ENCODE peak calls at places on chromosomes 12 and 14, in six cellular contexts. M is mesendoderm; C is CD4-positive, alpha-beta memory T cell; U is psoas muscle; A is left ventricle myocardium inferior; R is neural progenitor cell. P is an unnamed sample. For H3K27me3, the result is how much of the 10 kb centered on the place peaks cover.

GRCh38 chr12:98606367-98606985 is 13.0 kb downstream of the SLC25A3 start:
- DNase-seq in M (no peak), U (no peak), A (no peak), C (no peak), R (no peak), P (no peak)

GRCh38 chr14:32601908-32602307 is 272.8 kb downstream of the AKAP6 start:
- DNase-seq in M (no peak), C (no peak), U (no peak), A (no peak), R (no peak), P (no peak)

GRCh38 chr14:26410189-26410685 is 187.6 kb downstream of the NOVA1 start:
- DNase-seq in C (no peak), R (no peak), A (no peak), M (no peak), U (no peak), P (no peak)

GRCh38 chr12:63846249-63846967 is 1.9 kb downstream of the SRGAP1 start:
- DNase-seq in C (no peak), A (no peak), M (no peak), R (no peak), U (no peak), P (no peak)

GRCh38 chr12:57234233-57234570 is 4.7 kb downstream of the SHMT2 start:
- DNase-seq in U (no peak), C (no peak), R (no peak), A (no peak), M (no peak), P (no peak)

GRCh38 chr12:122982963-122983788 is 2.7 kb downstream of the ARL6IP4 start:
- DNase-seq in M (no peak), U (peak), C (no peak), A (no peak), R (no peak), P (no peak)

GRCh38 chr14:103872492-103873113 is 25.2 kb upstream of the PPP1R13B start:
- DNase-seq in M (peak), A (no peak), U (no peak), R (peak), C (no peak), P (no peak)

GRCh38 chr14:96592591-96593388 is 90.6 kb downstream of the PAPOLA start:
- DNase-seq in U (peak), M (no peak), A (peak), C (peak), R (no peak), P (no peak)

GRCh38 chr12:64532734-64533351 is 77.5 kb upstream of the RASSF3 start:
- DNase-seq in M (peak), C (no peak), R (no peak), A (no peak), U (no peak), P (peak)

GRCh38 chr12:14113031-14113430 is 131.6 kb upstream of the GRIN2B start:
- DNase-seq in M (no peak), A (no peak), U (no peak), R (no peak), C (no peak), P (no peak)

GRCh38 chr14:86022031-86022629 is 492.2 kb downstream of the FLRT2 start:
- DNase-seq in R (no peak), M (no peak), C (no peak), U (no peak), A (no peak), P (no peak)

GRCh38 chr12:122858591-122859302 is 23.5 kb downstream of the HIP1R start:
- DNase-seq in M (no peak), C (no peak), A (no peak), U (peak), R (no peak), P (no peak)

GRCh38 chr12:2057041-2057792 is 4.4 kb downstream of the CACNA1C start:
- DNase-seq in A (peak), M (peak), R (peak), C (no peak), U (peak), P (peak)

GRCh38 chr14:94586635-94587034 is 5.4 kb downstream of the SERPINA5 start:
- DNase-seq in A (no peak), U (no peak), R (no peak), M (no peak), C (no peak), P (no peak)

GRCh38 chr12:4742421-4742970 is 22.3 kb downstream of the GALNT8 start:
- DNase-seq in R (no peak), A (no peak), C (no peak), U (no peak), M (peak), P (no peak)

GRCh38 chr12:17108877-17109520 is 503.0 kb upstream of the LMO3 start:
- DNase-seq in A (no peak), M (no peak), U (no peak), C (no peak), R (no peak), P (peak)

GRCh38 chr12:80412343-80412953 is 31.6 kb upstream of the PTPRQ start:
- DNase-seq in C (no peak), U (no peak), A (no peak), R (peak), M (peak), P (peak)

GRCh38 chr12:5038781-5039311 is 4.8 kb upstream of the KCNA5 start:
- DNase-seq in U (no peak), M (no peak), C (no peak), A (no peak), R (no peak), P (no peak)

GRCh38 chr12:1539135-1539534 is 55.2 kb downstream of the FBXL14 start:
- DNase-seq in C (no peak), M (no peak), R (no peak), A (no peak), U (no peak), P (no peak)

GRCh38 chr12:43147893-43148292 is 404.1 kb downstream of the ADAMTS20 start:
- DNase-seq in M (no peak), R (no peak), A (no peak), C (no peak), U (no peak), P (no peak)

GRCh38 chr12:21371050-21371449 is 1.7 kb upstream of the IAPP start:
- DNase-seq in C (no peak), A (no peak), U (no peak), R (no peak), M (no peak), P (peak)

GRCh38 chr12:132284071-132284492 is 45.3 kb downstream of the GALNT9 start:
- DNase-seq in R (no peak), U (no peak), M (no peak), A (no peak), C (no peak), P (no peak)

GRCh38 chr14:28756896-28757570 is 9.6 kb upstream of the FOXG1 start:
- DNase-seq in M (peak), C (no peak), U (no peak), R (peak), A (no peak), P (no peak)

GRCh38 chr14:34989762-34990161 is 7.0 kb downstream of the SRP54 start:
- DNase-seq in A (no peak), M (no peak), U (no peak), R (no peak), C (no peak), P (no peak)

GRCh38 chr14:34982421-34983147 is at the start of gene SRP54:
- DNase-seq in U (peak), A (peak), C (peak), M (peak), R (peak), P (peak)

GRCh38 chr14:34983148-34983760 is 462 bp downstream of the SRP54 start:
- DNase-seq in R (no peak), A (no peak), M (no peak), C (no peak), U (no peak), P (no peak)

GRCh38 chr14:34985740-34986139 is 2.9 kb downstream of the SRP54 start:
- DNase-seq in R (no peak), A (no peak), M (no peak), C (no peak), U (no peak), P (no peak)

DNA sequence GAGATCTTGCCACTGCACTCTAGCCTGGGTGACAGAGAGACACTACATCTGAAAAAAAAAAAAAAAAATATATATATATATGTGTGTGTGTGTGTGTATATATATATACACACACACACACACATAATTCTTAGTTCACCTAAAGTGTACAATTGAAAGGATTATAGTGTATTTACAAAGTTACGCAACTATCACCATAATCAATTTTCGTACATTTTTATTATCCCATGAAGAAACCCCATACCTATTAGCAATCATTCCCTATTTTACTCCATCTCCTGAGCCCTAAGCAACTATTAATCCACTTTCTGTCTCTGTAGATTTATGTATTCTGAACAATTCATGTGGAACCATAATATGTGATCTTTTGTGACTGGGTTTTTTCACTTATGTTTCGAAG is 4.4 kb downstream of the SRP54 start:
- DNase-seq in M (no peak), A (no peak), C (no peak), R (no peak), U (no peak), P (no peak)
- H3K4me3 ChIP-seq in M (no peak), A (no peak), C (no peak), R (no peak), U (no peak), P (no peak)

GRCh38 chr12:57471-57980 is 9.0 kb upstream of the IQSEC3 start:
- DNase-seq in M (no peak), C (no peak), R (no peak), U (no peak), A (no peak), P (no peak)

GRCh38 chr12:54750-55535 is 11.6 kb upstream of the IQSEC3 start:
- DNase-seq in C (no peak), U (no peak), A (no peak), M (no peak), R (no peak), P (peak)

GRCh38 chr12:54331-54730 is 12.2 kb upstream of the IQSEC3 start:
- DNase-seq in U (no peak), R (no peak), A (no peak), M (no peak), C (no peak), P (no peak)

GRCh38 chr12:56683-57346 is 9.8 kb upstream of the IQSEC3 start:
- DNase-seq in C (no peak), R (peak), U (no peak), M (peak), A (no peak), P (no peak)

DNA sequence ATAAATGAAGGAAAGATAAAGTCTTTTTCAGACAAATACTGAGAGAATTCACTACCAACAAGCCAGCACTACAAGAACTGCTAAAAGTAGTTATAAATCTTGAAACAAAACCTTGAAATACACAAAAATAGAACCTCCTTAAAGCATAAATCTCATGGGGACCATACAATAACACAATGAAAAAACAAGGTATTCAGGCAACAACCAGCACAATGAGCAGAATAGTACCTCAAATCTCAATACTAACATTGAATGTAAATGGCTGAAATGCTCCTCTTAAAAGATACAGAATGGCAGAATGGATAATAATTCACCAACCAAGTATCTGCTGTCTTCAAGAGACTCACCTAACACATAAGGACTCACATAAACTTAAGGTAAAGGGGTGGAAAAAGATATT is 7.7 kb upstream of the IQSEC3 start:
- DNase-seq in C (no peak), A (no peak), U (no peak), R (no peak), M (no peak), P (no peak)
- H3K27me3 ChIP-seq in C (under half), A (half or more), U (under half), R (under half), M (under half), P (under half)

GRCh38 chr14:24310387-24310665 is 386 bp downstream of the LTB4R2 start:
- DNase-seq in C (no peak), M (no peak), U (no peak), A (no peak), R (no peak), P (no peak)
- H3K4me3 ChIP-seq in C (peak), M (no peak), U (peak), A (peak), R (no peak), P (no peak)

GRCh38 chr12:48026081-48026827 is 22.0 kb upstream of the COL2A1 start:
- DNase-seq in A (no peak), R (no peak), U (no peak), C (no peak), M (no peak), P (no peak)
- H3K27me3 ChIP-seq in A (under half), R (under half), U (under half), C (under half), M (under half), P (under half)

DNA sequence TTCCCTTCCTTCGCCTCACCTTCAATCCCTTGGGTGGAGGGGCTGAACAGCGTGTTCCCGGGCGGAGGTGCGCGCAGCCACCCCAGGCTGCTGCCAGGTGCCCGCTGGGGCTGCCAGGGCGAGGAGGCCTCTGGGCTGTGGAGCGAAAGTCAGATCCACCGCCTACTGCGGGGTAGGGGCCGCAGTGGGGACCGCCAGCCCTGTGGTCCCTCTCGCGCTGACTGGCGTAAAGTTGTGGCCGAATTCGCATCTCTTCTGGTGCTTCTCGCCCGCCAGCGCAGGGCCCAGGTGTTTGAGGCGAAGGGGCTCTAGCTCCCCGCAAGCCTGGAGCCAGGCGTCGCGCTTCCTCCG is 6.9 kb upstream of the HOXC4 start:
- DNase-seq in R (no peak), C (no peak), U (no peak), A (no peak), M (no peak), P (no peak)
- H3K4me3 ChIP-seq in R (no peak), C (no peak), U (no peak), A (peak), M (no peak), P (no peak)

GRCh38 chr14:20632448-20632830 is 9.1 kb downstream of the OR6S1 start:
- DNase-seq in U (no peak), R (no peak), C (no peak), M (peak), A (no peak), P (no peak)

GRCh38 chr14:20630340-20631022 is 11.0 kb downstream of the OR6S1 start:
- DNase-seq in A (no peak), M (peak), R (peak), C (peak), U (no peak), P (no peak)

GRCh38 chr14:20632831-20633771 is 8.4 kb downstream of the OR6S1 start:
- DNase-seq in R (peak), A (no peak), U (no peak), M (peak), C (peak), P (peak)

GRCh38 chr14:20631023-20631820 is 10.3 kb downstream of the OR6S1 start:
- DNase-seq in R (peak), C (peak), U (no peak), M (peak), A (no peak), P (peak)

GRCh38 chr14:20631821-20632389 is 9.6 kb downstream of the OR6S1 start:
- DNase-seq in M (peak), C (no peak), U (peak), A (peak), R (peak), P (no peak)
- H3K27me3 ChIP-seq in M (under half), C (under half), U (under half), A (half or more), R (half or more), P (under half)

P was measured in SJCRH30.